ENCODE peak calls at places on chromosome 1, in four cellular contexts. One of them, this sample, is unnamed.

GRCh38 chr1:225361176-225361575 is 66.7 kb downstream of the LBR start:
- DNase-seq in mucosa of descending colon: no peak
- DNase-seq in posterior cingulate gyrus: no peak
- DNase-seq in lower lobe of right lung: no peak
- DNase-seq in this sample: no peak

GRCh38 chr1:8365661-8366362 is 47.9 kb downstream of the SLC45A1 start:
- DNase-seq in mucosa of descending colon: no peak
- DNase-seq in posterior cingulate gyrus: peak
- DNase-seq in lower lobe of right lung: no peak
- DNase-seq in this sample: no peak

GRCh38 chr1:237901284-237901870 is 10.7 kb upstream of the ZP4 start:
- DNase-seq in mucosa of descending colon: no peak
- DNase-seq in posterior cingulate gyrus: no peak
- DNase-seq in lower lobe of right lung: no peak
- DNase-seq in this sample: no peak

GRCh38 chr1:28097100-28097472 is 8.7 kb upstream of the EYA3 start:
- DNase-seq in mucosa of descending colon: no peak
- DNase-seq in posterior cingulate gyrus: no peak
- DNase-seq in lower lobe of right lung: no peak
- DNase-seq in this sample: no peak

GRCh38 chr1:203176744-203177460 is 1.3 kb upstream of the MYBPH start:
- DNase-seq in mucosa of descending colon: no peak
- DNase-seq in posterior cingulate gyrus: no peak
- DNase-seq in lower lobe of right lung: no peak
- DNase-seq in this sample: no peak

GRCh38 chr1:2181752-2182151 is 12.8 kb downstream of the FAAP20 start:
- DNase-seq in mucosa of descending colon: no peak
- DNase-seq in posterior cingulate gyrus: no peak
- DNase-seq in lower lobe of right lung: no peak
- DNase-seq in this sample: no peak

GRCh38 chr1:209785592-209785991 is 1.2 kb upstream of the C1orf74 start:
- DNase-seq in mucosa of descending colon: no peak
- DNase-seq in posterior cingulate gyrus: no peak
- DNase-seq in lower lobe of right lung: no peak
- DNase-seq in this sample: no peak

GRCh38 chr1:18329469-18329868 is 151.3 kb upstream of the KLHDC7A start:
- DNase-seq in mucosa of descending colon: no peak
- DNase-seq in posterior cingulate gyrus: no peak
- DNase-seq in lower lobe of right lung: no peak
- DNase-seq in this sample: no peak

GRCh38 chr1:102566182-102566581 is 542.1 kb downstream of the COL11A1 start:
- DNase-seq in mucosa of descending colon: no peak
- DNase-seq in posterior cingulate gyrus: no peak
- DNase-seq in lower lobe of right lung: no peak
- DNase-seq in this sample: no peak

GRCh38 chr1:230140221-230141001 is 73.4 kb downstream of the GALNT2 start:
- DNase-seq in mucosa of descending colon: no peak
- DNase-seq in posterior cingulate gyrus: peak
- DNase-seq in lower lobe of right lung: no peak
- DNase-seq in this sample: no peak

GRCh38 chr1:183783342-183783741 is 21.6 kb upstream of the RGL1 start:
- DNase-seq in mucosa of descending colon: no peak
- DNase-seq in posterior cingulate gyrus: no peak
- DNase-seq in lower lobe of right lung: no peak
- DNase-seq in this sample: no peak

GRCh38 chr1:15452216-15452615 is 4.3 kb upstream of the CELA2A start:
- DNase-seq in mucosa of descending colon: no peak
- DNase-seq in posterior cingulate gyrus: no peak
- DNase-seq in lower lobe of right lung: no peak
- DNase-seq in this sample: no peak

GRCh38 chr1:35808376-35809155 is 750 bp downstream of the AGO4 start:
- DNase-seq in mucosa of descending colon: peak
- DNase-seq in posterior cingulate gyrus: no peak
- DNase-seq in lower lobe of right lung: peak
- DNase-seq in this sample: peak

GRCh38 chr1:230215049-230215448 is 148.0 kb downstream of the GALNT2 start:
- DNase-seq in mucosa of descending colon: no peak
- DNase-seq in posterior cingulate gyrus: peak
- DNase-seq in lower lobe of right lung: no peak
- DNase-seq in this sample: no peak

GRCh38 chr1:227729881-227730629 is 5.0 kb downstream of the JMJD4 start:
- DNase-seq in mucosa of descending colon: no peak
- DNase-seq in posterior cingulate gyrus: peak
- DNase-seq in lower lobe of right lung: peak
- DNase-seq in this sample: no peak

GRCh38 chr1:222009105-222009730 is 267.3 kb upstream of the DUSP10 start:
- DNase-seq in mucosa of descending colon: no peak
- DNase-seq in posterior cingulate gyrus: no peak
- DNase-seq in lower lobe of right lung: no peak
- DNase-seq in this sample: no peak

GRCh38 chr1:25022361-25023189 is 92.5 kb upstream of the RUNX3 start:
- DNase-seq in mucosa of descending colon: peak
- DNase-seq in posterior cingulate gyrus: peak
- DNase-seq in lower lobe of right lung: peak
- DNase-seq in this sample: no peak

GRCh38 chr1:12127206-12127810 is 39.5 kb upstream of the TNFRSF1B start:
- DNase-seq in mucosa of descending colon: no peak
- DNase-seq in posterior cingulate gyrus: no peak
- DNase-seq in lower lobe of right lung: no peak
- DNase-seq in this sample: no peak

GRCh38 chr1:26694597-26695416 is 1.0 kb upstream of the ARID1A start:
- DNase-seq in mucosa of descending colon: no peak
- DNase-seq in posterior cingulate gyrus: no peak
- DNase-seq in lower lobe of right lung: no peak
- DNase-seq in this sample: no peak

GRCh38 chr1:6850537-6850936 is 65.3 kb downstream of the CAMTA1 start:
- DNase-seq in mucosa of descending colon: no peak
- DNase-seq in posterior cingulate gyrus: no peak
- DNase-seq in lower lobe of right lung: no peak
- DNase-seq in this sample: no peak

GRCh38 chr1:150974580-150975478 is at the start of gene CERS2:
- DNase-seq in mucosa of descending colon: peak
- DNase-seq in posterior cingulate gyrus: peak
- DNase-seq in lower lobe of right lung: peak
- DNase-seq in this sample: peak

GRCh38 chr1:160858127-160858909 is 4.4 kb downstream of the CD244 start:
- DNase-seq in mucosa of descending colon: peak
- DNase-seq in posterior cingulate gyrus: no peak
- DNase-seq in lower lobe of right lung: no peak
- DNase-seq in this sample: no peak

GRCh38 chr1:179630719-179631118 is 39.1 kb downstream of the TDRD5 start:
- DNase-seq in mucosa of descending colon: no peak
- DNase-seq in posterior cingulate gyrus: no peak
- DNase-seq in lower lobe of right lung: no peak
- DNase-seq in this sample: no peak

GRCh38 chr1:921011-921837 is 2.5 kb upstream of the SAMD11 start:
- DNase-seq in mucosa of descending colon: no peak
- DNase-seq in posterior cingulate gyrus: no peak
- DNase-seq in lower lobe of right lung: peak
- DNase-seq in this sample: peak

GRCh38 chr1:181482521-181483083 is 715 bp upstream of the CACNA1E start:
- DNase-seq in mucosa of descending colon: peak
- DNase-seq in posterior cingulate gyrus: peak
- DNase-seq in lower lobe of right lung: peak
- DNase-seq in this sample: peak

GRCh38 chr1:177274687-177275211 is 104.0 kb downstream of the BRINP2 start:
- DNase-seq in mucosa of descending colon: no peak
- DNase-seq in posterior cingulate gyrus: no peak
- DNase-seq in lower lobe of right lung: no peak
- DNase-seq in this sample: no peak

GRCh38 chr1:207993477-207994445 is 82.8 kb upstream of the CD34 start:
- DNase-seq in mucosa of descending colon: no peak
- DNase-seq in posterior cingulate gyrus: no peak
- DNase-seq in lower lobe of right lung: no peak
- DNase-seq in this sample: no peak

GRCh38 chr1:212012034-212012740 is 23.2 kb downstream of the INTS7 start:
- DNase-seq in mucosa of descending colon: no peak
- DNase-seq in posterior cingulate gyrus: peak
- DNase-seq in lower lobe of right lung: peak
- DNase-seq in this sample: peak

GRCh38 chr1:73832276-73832825 is 365.6 kb downstream of the LRRIQ3 start:
- DNase-seq in mucosa of descending colon: no peak
- DNase-seq in posterior cingulate gyrus: peak
- DNase-seq in lower lobe of right lung: no peak
- DNase-seq in this sample: no peak

GRCh38 chr1:19613075-19613748 is 30.9 kb upstream of the NBL1 start:
- DNase-seq in mucosa of descending colon: no peak
- DNase-seq in posterior cingulate gyrus: no peak
- DNase-seq in lower lobe of right lung: no peak
- DNase-seq in this sample: no peak

GRCh38 chr1:236365999-236366570 is 28.0 kb upstream of the EDARADD start:
- DNase-seq in mucosa of descending colon: no peak
- DNase-seq in posterior cingulate gyrus: no peak
- DNase-seq in lower lobe of right lung: no peak
- DNase-seq in this sample: no peak

GRCh38 chr1:95017775-95018174 is 55.0 kb downstream of the ALG14 start:
- DNase-seq in mucosa of descending colon: no peak
- DNase-seq in posterior cingulate gyrus: no peak
- DNase-seq in lower lobe of right lung: no peak
- DNase-seq in this sample: no peak

GRCh38 chr1:221708076-221708571 is 33.8 kb downstream of the DUSP10 start:
- DNase-seq in mucosa of descending colon: no peak
- DNase-seq in posterior cingulate gyrus: no peak
- DNase-seq in lower lobe of right lung: no peak
- DNase-seq in this sample: no peak

This sample was measured in progenitor cell of endocrine pancreas.